ENCODE peak calls at places on chromosomes 5 and 9, in six cellular contexts. E is HT1080; F is A673; O is H7; Q is stimulated activated CD4-positive, alpha-beta T cell treated with anti-CD3 and anti-CD28 coated beads, TNF-alpha, amount 100 ng/mL, for 24 hours; U is activated gamma-delta T cell. L is an unnamed sample.

GRCh38 chr9:110076894-110077725 is 130.8 kb downstream of the C9orf152 start:
- DNase-seq in E (peak), F (no peak), O (no peak), Q (no peak), U (no peak), L (no peak)

GRCh38 chr5:135072357-135073247 is 38.6 kb upstream of the PITX1 start:
- DNase-seq in E (no peak), F (no peak), O (peak), Q (no peak), U (no peak), L (peak)

GRCh38 chr5:132714456-132715307 is 22.7 kb downstream of the KIF3A start:
- DNase-seq in E (peak), F (no peak), O (no peak), Q (no peak), U (no peak), L (no peak)

GRCh38 chr5:67771791-67772190 is 443.8 kb upstream of the PIK3R1 start:
- DNase-seq in E (no peak), F (no peak), O (no peak), Q (no peak), U (no peak), L (no peak)

GRCh38 chr5:140054086-140054689 is 11.1 kb upstream of the NRG2 start:
- DNase-seq in E (peak), F (no peak), O (no peak), Q (no peak), U (no peak), L (no peak)

GRCh38 chr5:31270396-31270795 is 76.9 kb downstream of the CDH6 start:
- DNase-seq in E (peak), F (peak), O (peak), Q (no peak), U (no peak), L (peak)

GRCh38 chr5:135952683-135953082 is 2.1 kb downstream of the LECT2 start:
- DNase-seq in E (no peak), F (no peak), O (no peak), Q (no peak), U (no peak), L (no peak)

GRCh38 chr5:72645447-72645846 is 138.2 kb upstream of the ZNF366 start:
- DNase-seq in E (no peak), F (no peak), O (no peak), Q (no peak), U (no peak), L (no peak)

GRCh38 chr5:72860499-72860898 is 44.0 kb downstream of the TNPO1 start:
- DNase-seq in E (no peak), F (peak), O (no peak), Q (no peak), U (no peak), L (no peak)

GRCh38 chr5:147452137-147452838 is 57.6 kb downstream of the DPYSL3 start:
- DNase-seq in E (no peak), F (no peak), O (peak), Q (no peak), U (no peak), L (no peak)

GRCh38 chr9:109411818-109412352 is 86.2 kb downstream of the PTPN3 start:
- DNase-seq in E (no peak), F (peak), O (peak), Q (no peak), U (no peak), L (peak)

GRCh38 chr5:142479150-142479549 is 154.3 kb upstream of the SPRY4 start:
- DNase-seq in E (no peak), F (no peak), O (no peak), Q (no peak), U (no peak), L (no peak)

GRCh38 chr5:129906177-129906887 is 2.1 kb downstream of the CHSY3 start:
- DNase-seq in E (peak), F (no peak), O (peak), Q (no peak), U (no peak), L (no peak)

GRCh38 chr5:134093351-134093750 is 21.1 kb upstream of the TCF7 start:
- DNase-seq in E (no peak), F (no peak), O (no peak), Q (no peak), U (no peak), L (no peak)

GRCh38 chr9:18847576-18848275 is 185.3 kb downstream of the SAXO1 start:
- DNase-seq in E (no peak), F (no peak), O (no peak), Q (no peak), U (no peak), L (no peak)

GRCh38 chr5:103464801-103465484 is 97.6 kb downstream of the NUDT12 start:
- DNase-seq in E (no peak), F (peak), O (no peak), Q (no peak), U (no peak), L (no peak)

GRCh38 chr5:125455041-125455440 is 708.6 kb upstream of the ZNF608 start:
- DNase-seq in E (no peak), F (no peak), O (no peak), Q (no peak), U (no peak), L (no peak)

GRCh38 chr9:135137398-135137832 is 49.9 kb downstream of the OLFM1 start:
- DNase-seq in E (no peak), F (peak), O (peak), Q (no peak), U (no peak), L (peak)

GRCh38 chr5:75412111-75412990 is 75.3 kb downstream of the HMGCR start:
- DNase-seq in E (peak), F (no peak), O (peak), Q (no peak), U (no peak), L (no peak)

GRCh38 chr5:36079200-36079761 is 12.6 kb upstream of the UGT3A2 start:
- DNase-seq in E (peak), F (peak), O (peak), Q (no peak), U (no peak), L (peak)

GRCh38 chr9:126150411-126151030 is 176.1 kb upstream of the MVB12B start:
- DNase-seq in E (no peak), F (peak), O (peak), Q (no peak), U (no peak), L (peak)

GRCh38 chr5:131379723-131380122 is 115.9 kb downstream of the CDC42SE2 start:
- DNase-seq in E (peak), F (peak), O (no peak), Q (peak), U (no peak), L (peak)

GRCh38 chr9:113985968-113986585 is 92.0 kb downstream of the AMBP start:
- DNase-seq in E (peak), F (no peak), O (peak), Q (no peak), U (no peak), L (peak)

GRCh38 chr5:158951951-158952545 is 147.7 kb downstream of the EBF1 start:
- DNase-seq in E (no peak), F (no peak), O (peak), Q (no peak), U (no peak), L (peak)

GRCh38 chr5:23684103-23684502 is 176.7 kb downstream of the PRDM9 start:
- DNase-seq in E (no peak), F (no peak), O (no peak), Q (no peak), U (no peak), L (no peak)

GRCh38 chr5:68891718-68892117 is 202.1 kb upstream of the SLC30A5 start:
- DNase-seq in E (no peak), F (no peak), O (no peak), Q (no peak), U (no peak), L (no peak)

GRCh38 chr5:2659071-2659470 is 92.4 kb downstream of the IRX2 start:
- DNase-seq in E (no peak), F (no peak), O (no peak), Q (no peak), U (no peak), L (no peak)

GRCh38 chr9:127213859-127214258 is 50.7 kb upstream of the GARNL3 start:
- DNase-seq in E (no peak), F (no peak), O (no peak), Q (no peak), U (no peak), L (no peak)

GRCh38 chr9:10843151-10843550 is 230.3 kb upstream of the PTPRD start:
- DNase-seq in E (peak), F (peak), O (no peak), Q (no peak), U (no peak), L (no peak)

GRCh38 chr9:33404782-33405362 is 2.5 kb upstream of the AQP7 start:
- DNase-seq in E (no peak), F (no peak), O (peak), Q (no peak), U (no peak), L (no peak)

GRCh38 chr5:180799902-180800801 is 2.5 kb downstream of the MGAT1 start:
- DNase-seq in E (peak), F (no peak), O (no peak), Q (no peak), U (no peak), L (no peak)